ENCODE peak calls at places on chromosomes 12 and 14, in five cellular contexts. Z is fibroblast of lung, V is PC-3, C is SK-N-SH, F is PC-9. P is an unnamed sample.

GRCh38 chr12:48041591-48042423 is 37.5 kb upstream of the COL2A1 start:
- DNase-seq in F (no peak), C (no peak), V (no peak), Z (no peak), P (no peak)

GRCh38 chr14:55731881-55732498 is 152.0 kb downstream of the KTN1 start:
- DNase-seq in Z (peak; percentile 47), C (no peak), V (peak; percentile 80), F (no peak), P (no peak)

GRCh38 chr12:20549115-20549719 is 145.9 kb upstream of the SLCO1C1 start:
- DNase-seq in F (no peak), V (peak; percentile 48), C (peak; percentile 75), Z (peak; percentile 68), P (no peak)

GRCh38 chr12:102848832-102849231 is 68.2 kb downstream of the PAH start:
- DNase-seq in Z (no peak), F (no peak), V (no peak), C (no peak), P (no peak)

GRCh38 chr12:91889059-91889458 is 256.6 kb downstream of the BTG1 start:
- DNase-seq in F (no peak), Z (no peak), V (peak; percentile 82), C (no peak), P (no peak)

GRCh38 chr12:75850751-75851462 is 180.7 kb downstream of the PHLDA1 start:
- DNase-seq in V (peak; percentile 90), C (no peak), F (peak; percentile 73), Z (peak; percentile 48), P (peak; percentile 74)

GRCh38 chr12:12533238-12533829 is 29.3 kb downstream of the DUSP16 start:
- DNase-seq in Z (no peak), F (peak; percentile 60), V (no peak), C (peak; percentile 36), P (peak; percentile 57)

GRCh38 chr12:92769124-92769901 is 66.5 kb downstream of the PLEKHG7 start:
- DNase-seq in C (no peak), Z (no peak), V (no peak), F (peak; percentile 52), P (no peak)

GRCh38 chr12:65826513-65827171 is 2.4 kb downstream of the HMGA2 start:
- DNase-seq in V (peak; percentile 77), F (peak; percentile 70), C (peak; percentile 6), Z (peak; percentile 82), P (no peak)

GRCh38 chr12:98220636-98221035 is 294.8 kb upstream of the TMPO start:
- DNase-seq in C (no peak), Z (no peak), V (no peak), F (no peak), P (no peak)

GRCh38 chr12:121668750-121669524 is 517 bp downstream of the MORN3 start:
- DNase-seq in C (peak; percentile 84), V (peak; percentile 61), Z (peak; percentile 42), F (no peak), P (no peak)

GRCh38 chr12:106345739-106346138 is 11.8 kb upstream of the POLR3B start:
- DNase-seq in V (peak; percentile 76), F (peak; percentile 40), C (peak; percentile 25), Z (peak; percentile 73), P (no peak)

GRCh38 chr12:62957233-62957953 is 22.4 kb upstream of the PPM1H start:
- DNase-seq in C (no peak), Z (peak; percentile 37), V (peak; percentile 56), F (no peak), P (no peak)

GRCh38 chr12:104805186-104805585 is 152.9 kb downstream of the SLC41A2 start:
- DNase-seq in V (peak; percentile 76), F (no peak), Z (peak; percentile 24), C (no peak), P (no peak)

GRCh38 chr12:18431776-18432175 is 170.5 kb downstream of the PIK3C2G start:
- DNase-seq in Z (no peak), V (no peak), F (no peak), C (no peak), P (no peak)

GRCh38 chr14:105412768-105413541 is 6.7 kb upstream of the MTA1 start:
- DNase-seq in V (no peak), Z (no peak), F (no peak), C (no peak), P (no peak)

GRCh38 chr14:64035143-64035542 is 182.3 kb downstream of the SYNE2 start:
- DNase-seq in F (no peak), V (no peak), C (no peak), Z (peak; percentile 39), P (no peak)

GRCh38 chr12:31736472-31736871 is 7.7 kb upstream of the AMN1 start:
- DNase-seq in C (no peak), F (peak; percentile 61), V (peak; percentile 60), Z (peak; percentile 36), P (no peak)
- H3K4me2 ChIP-seq in C (no peak overlapping the region), F (no peak overlapping the region), V (no peak overlapping the region), Z (no peak overlapping the region), P (no peak overlapping the region)

GRCh38 chr12:56723352-56723751 is 1.7 kb downstream of the NACA start:
- DNase-seq in F (no peak), Z (no peak), V (no peak), C (no peak), P (no peak)
- H3K4me1 ChIP-seq in F (peaks cover 49% of the 10 kb centered on the region), Z (peaks cover 7% of the 10 kb centered on the region), V (peaks cover 39% of the 10 kb centered on the region), C (peaks cover 29% of the 10 kb centered on the region), P (peaks cover 27% of the 10 kb centered on the region)

GRCh38 chr12:52390739-52391617 is 5.5 kb upstream of the KRT84 start:
- DNase-seq in Z (no peak), V (peak; percentile 62), C (peak; percentile 44), F (no peak), P (no peak)
- H3K27me3 ChIP-seq in Z (peaks cover 9% of the 10 kb centered on the region), V (no peaks in the 10 kb centered on the region), C (peaks cover 46% of the 10 kb centered on the region), F (no peaks in the 10 kb centered on the region), P (no peaks in the 10 kb centered on the region)

GRCh38 chr14:102071283-102071998 is 15.4 kb downstream of the HSP90AA1 start:
- DNase-seq in Z (peak; percentile 56), V (peak; percentile 92), F (peak; percentile 100), C (no peak), P (no peak)
- H3K4me2 ChIP-seq in Z (no peak overlapping the region), V (peak overlapping the region; percentile 55), F (peak overlapping the region; percentile 62), C (peak overlapping the region; percentile 52), P (peak overlapping the region; percentile 44)

DNA sequence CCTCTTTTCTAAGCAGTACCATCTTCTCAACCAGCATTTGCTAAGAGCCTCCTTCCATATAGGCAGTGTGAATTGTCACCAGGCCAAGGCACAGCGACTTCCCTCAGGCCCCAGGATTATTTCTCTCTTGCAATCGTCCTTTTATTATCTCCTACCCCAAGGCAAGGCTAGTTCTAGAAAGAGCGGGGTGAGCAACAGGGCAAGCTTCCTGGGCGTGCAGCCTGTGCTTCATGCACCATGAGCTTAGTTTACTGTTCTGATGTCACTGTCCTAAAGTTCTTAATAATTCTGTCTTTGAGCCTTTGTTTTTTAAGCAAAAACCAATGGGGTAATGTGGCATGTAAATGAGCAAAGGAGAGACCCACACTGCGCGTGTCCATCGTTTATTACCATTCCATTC is 27.9 kb downstream of the DUSP6 start:
- DNase-seq in C (no peak), F (no peak), Z (no peak), V (no peak), P (no peak)
- H3K4me1 ChIP-seq in C (peaks cover 10% of the 10 kb centered on the region), F (no peaks in the 10 kb centered on the region), Z (no peaks in the 10 kb centered on the region), V (no peaks in the 10 kb centered on the region), P (peaks cover 3% of the 10 kb centered on the region)

GRCh38 chr12:21813125-21813524 is 38.6 kb upstream of the KCNJ8 start:
- DNase-seq in V (no peak), F (no peak), Z (no peak), C (no peak), P (no peak)

GRCh38 chr12:21813751-21814150 is 39.2 kb upstream of the KCNJ8 start:
- DNase-seq in Z (no peak), V (no peak), F (no peak), C (no peak), P (no peak)

GRCh38 chr12:21814327-21814726 is 39.8 kb upstream of the KCNJ8 start:
- DNase-seq in F (no peak), Z (no peak), V (no peak), C (no peak), P (no peak)

GRCh38 chr12:21815306-21816062 is 41.0 kb upstream of the KCNJ8 start:
- DNase-seq in Z (no peak), V (no peak), F (no peak), C (no peak), P (no peak)

GRCh38 chr12:21814814-21815213 is 40.3 kb upstream of the KCNJ8 start:
- DNase-seq in V (no peak), Z (no peak), F (no peak), C (no peak), P (no peak)
- H3K27me3 ChIP-seq in V (no peaks in the 10 kb centered on the region), Z (no peaks in the 10 kb centered on the region), F (no peaks in the 10 kb centered on the region), C (no peaks in the 10 kb centered on the region), P (no peaks in the 10 kb centered on the region)

GRCh38 chr14:95455246-95455645 is 61.2 kb downstream of the SYNE3 start:
- DNase-seq in C (no peak), F (no peak), Z (no peak), V (no peak), P (no peak)
- H3K4me2 ChIP-seq in C (no peak overlapping the region), F (no peak overlapping the region), Z (no peak overlapping the region), V (no peak overlapping the region), P (no peak overlapping the region)

GRCh38 chr14:91403069-91403600 is 14.5 kb downstream of the CCDC88C start:
- DNase-seq in C (peak; percentile 54), V (no peak), F (no peak), Z (no peak), P (no peak)

GRCh38 chr14:91399868-91400640 is 17.6 kb downstream of the CCDC88C start:
- DNase-seq in C (no peak), Z (no peak), V (no peak), F (no peak), P (no peak)

GRCh38 chr14:91400696-91401095 is 16.9 kb downstream of the CCDC88C start:
- DNase-seq in V (peak; percentile 32), Z (peak; percentile 65), C (no peak), F (no peak), P (no peak)

GRCh38 chr14:91402278-91403068 is 15.1 kb downstream of the CCDC88C start:
- DNase-seq in Z (peak; percentile 43), V (no peak), C (no peak), F (no peak), P (no peak)

GRCh38 chr14:91401751-91402150 is 15.9 kb downstream of the CCDC88C start:
- DNase-seq in C (no peak), F (no peak), Z (no peak), V (no peak), P (no peak)
- H3K4me1 ChIP-seq in C (peaks cover 36% of the 10 kb centered on the region), F (peaks cover 3% of the 10 kb centered on the region), Z (no peaks in the 10 kb centered on the region), V (peaks cover 7% of the 10 kb centered on the region), P (peaks cover 14% of the 10 kb centered on the region)

GRCh38 chr12:49296836-49297694 is 2.1 kb downstream of the PRPH start:
- DNase-seq in Z (no peak), C (peak; percentile 29), V (peak; percentile 79), F (peak; percentile 38), P (no peak)
- H3K27me3 ChIP-seq in Z (peaks cover 29% of the 10 kb centered on the region), C (no peaks in the 10 kb centered on the region), V (no peaks in the 10 kb centered on the region), F (peaks cover 2% of the 10 kb centered on the region), P (peaks cover 47% of the 10 kb centered on the region)

P was measured in keratinocyte.